ENCODE peak calls at places on chromosomes 3 and 15, in eight cellular contexts. One of them, this sample, is unnamed. For H3K4me1, the result is how much of the 10 kb centered on the place peaks cover.

GRCh38 chr15:48409623-48410022 is 78.4 kb downstream of the DUT start:
- DNase-seq in lung: no peak
- DNase-seq in astrocyte: no peak
- DNase-seq in aorta: no peak
- DNase-seq in uterus: no peak
- DNase-seq in HCT116: no peak
- DNase-seq in A549: no peak
- DNase-seq in esophagus squamous epithelium: no peak
- DNase-seq in this sample: no peak

GRCh38 chr15:58463815-58464697 is 32.3 kb downstream of the LIPC start:
- DNase-seq in lung: no peak
- DNase-seq in astrocyte: peak
- DNase-seq in aorta: no peak
- DNase-seq in uterus: no peak
- DNase-seq in HCT116: no peak
- DNase-seq in A549: no peak
- DNase-seq in esophagus squamous epithelium: no peak
- DNase-seq in this sample: no peak

GRCh38 chr3:50164481-50164880 is 9.4 kb downstream of the SEMA3F start:
- DNase-seq in lung: no peak
- DNase-seq in astrocyte: no peak
- DNase-seq in aorta: no peak
- DNase-seq in uterus: no peak
- DNase-seq in HCT116: no peak
- DNase-seq in A549: no peak
- DNase-seq in esophagus squamous epithelium: no peak
- DNase-seq in this sample: no peak

GRCh38 chr3:117348881-117349280 is 639.3 kb downstream of the TUSC7 start:
- DNase-seq in lung: no peak
- DNase-seq in astrocyte: no peak
- DNase-seq in aorta: no peak
- DNase-seq in uterus: no peak
- DNase-seq in HCT116: no peak
- DNase-seq in A549: no peak
- DNase-seq in esophagus squamous epithelium: no peak
- DNase-seq in this sample: no peak

GRCh38 chr3:79230254-79230653 is 537.5 kb downstream of the ROBO1 start:
- DNase-seq in lung: no peak
- DNase-seq in astrocyte: no peak
- DNase-seq in aorta: no peak
- DNase-seq in uterus: no peak
- DNase-seq in HCT116: no peak
- DNase-seq in A549: no peak
- DNase-seq in esophagus squamous epithelium: no peak
- DNase-seq in this sample: no peak

GRCh38 chr15:24627443-24627842 is 48.1 kb upstream of the NPAP1 start:
- DNase-seq in lung: no peak
- DNase-seq in astrocyte: no peak
- DNase-seq in aorta: no peak
- DNase-seq in uterus: no peak
- DNase-seq in HCT116: no peak
- DNase-seq in A549: no peak
- DNase-seq in esophagus squamous epithelium: no peak
- DNase-seq in this sample: no peak

GRCh38 chr3:16069149-16069922 is 105.1 kb upstream of the GALNT15 start:
- DNase-seq in lung: no peak
- DNase-seq in astrocyte: peak
- DNase-seq in aorta: no peak
- DNase-seq in uterus: no peak
- DNase-seq in HCT116: no peak
- DNase-seq in A549: peak
- DNase-seq in esophagus squamous epithelium: no peak
- DNase-seq in this sample: no peak

GRCh38 chr3:134644731-134645514 is 5.9 kb downstream of the KY start:
- DNase-seq in lung: no peak
- DNase-seq in astrocyte: no peak
- DNase-seq in aorta: no peak
- DNase-seq in uterus: no peak
- DNase-seq in HCT116: no peak
- DNase-seq in A549: no peak
- DNase-seq in esophagus squamous epithelium: no peak
- DNase-seq in this sample: peak

GRCh38 chr3:151468284-151468917 is 7.5 kb upstream of the IGSF10 start:
- DNase-seq in lung: peak
- DNase-seq in astrocyte: peak
- DNase-seq in aorta: no peak
- DNase-seq in uterus: no peak
- DNase-seq in HCT116: peak
- DNase-seq in A549: peak
- DNase-seq in esophagus squamous epithelium: no peak
- DNase-seq in this sample: no peak

GRCh38 chr15:66783327-66784124 is 81.5 kb downstream of the SMAD6 start:
- DNase-seq in lung: no peak
- DNase-seq in astrocyte: peak
- DNase-seq in aorta: peak
- DNase-seq in uterus: no peak
- DNase-seq in HCT116: no peak
- DNase-seq in A549: no peak
- DNase-seq in esophagus squamous epithelium: no peak
- DNase-seq in this sample: no peak

GRCh38 chr3:25511972-25512721 is 84.1 kb downstream of the RARB start:
- DNase-seq in lung: no peak
- DNase-seq in astrocyte: no peak
- DNase-seq in aorta: no peak
- DNase-seq in uterus: no peak
- DNase-seq in HCT116: no peak
- DNase-seq in A549: no peak
- DNase-seq in esophagus squamous epithelium: no peak
- DNase-seq in this sample: no peak

GRCh38 chr3:16784958-16785357 is 99.8 kb upstream of the PLCL2 start:
- DNase-seq in lung: no peak
- DNase-seq in astrocyte: no peak
- DNase-seq in aorta: no peak
- DNase-seq in uterus: no peak
- DNase-seq in HCT116: no peak
- DNase-seq in A549: no peak
- DNase-seq in esophagus squamous epithelium: no peak
- DNase-seq in this sample: no peak

GRCh38 chr15:60101416-60101815 is 97.3 kb downstream of the FOXB1 start:
- DNase-seq in lung: no peak
- DNase-seq in astrocyte: no peak
- DNase-seq in aorta: no peak
- DNase-seq in uterus: no peak
- DNase-seq in HCT116: no peak
- DNase-seq in A549: no peak
- DNase-seq in esophagus squamous epithelium: no peak
- DNase-seq in this sample: no peak

GRCh38 chr3:150230037-150230436 is 178.1 kb upstream of the TSC22D2 start:
- DNase-seq in lung: no peak
- DNase-seq in astrocyte: no peak
- DNase-seq in aorta: no peak
- DNase-seq in uterus: no peak
- DNase-seq in HCT116: no peak
- DNase-seq in A549: no peak
- DNase-seq in esophagus squamous epithelium: no peak
- DNase-seq in this sample: no peak

GRCh38 chr15:74584779-74585178 is 30.9 kb upstream of the CLK3 start:
- DNase-seq in lung: no peak
- DNase-seq in astrocyte: no peak
- DNase-seq in aorta: peak
- DNase-seq in uterus: no peak
- DNase-seq in HCT116: no peak
- DNase-seq in A549: no peak
- DNase-seq in esophagus squamous epithelium: no peak
- DNase-seq in this sample: no peak

GRCh38 chr15:31091531-31091930 is 10.0 kb downstream of the TRPM1 start:
- DNase-seq in lung: no peak
- DNase-seq in astrocyte: peak
- DNase-seq in aorta: no peak
- DNase-seq in uterus: no peak
- DNase-seq in HCT116: no peak
- DNase-seq in A549: no peak
- DNase-seq in esophagus squamous epithelium: no peak
- DNase-seq in this sample: no peak

GRCh38 chr3:156898296-156898880 is 72.2 kb downstream of the LEKR1 start:
- DNase-seq in lung: no peak
- DNase-seq in astrocyte: peak
- DNase-seq in aorta: no peak
- DNase-seq in uterus: no peak
- DNase-seq in HCT116: no peak
- DNase-seq in A549: no peak
- DNase-seq in esophagus squamous epithelium: no peak
- DNase-seq in this sample: no peak

GRCh38 chr3:182233957-182234356 is 522.2 kb downstream of the SOX2 start:
- DNase-seq in lung: no peak
- DNase-seq in astrocyte: no peak
- DNase-seq in aorta: no peak
- DNase-seq in uterus: no peak
- DNase-seq in HCT116: no peak
- DNase-seq in A549: no peak
- DNase-seq in esophagus squamous epithelium: no peak
- DNase-seq in this sample: no peak

GRCh38 chr3:181709537-181710279 is 2.0 kb upstream of the SOX2 start:
- DNase-seq in lung: peak
- DNase-seq in astrocyte: peak
- DNase-seq in aorta: peak
- DNase-seq in uterus: peak
- DNase-seq in HCT116: peak
- DNase-seq in A549: no peak
- DNase-seq in esophagus squamous epithelium: no peak
- DNase-seq in this sample: peak

GRCh38 chr3:124834723-124835718 is 52.1 kb downstream of the ITGB5 start:
- DNase-seq in lung: no peak
- DNase-seq in astrocyte: peak
- DNase-seq in aorta: no peak
- DNase-seq in uterus: peak
- DNase-seq in HCT116: peak
- DNase-seq in A549: peak
- DNase-seq in esophagus squamous epithelium: no peak
- DNase-seq in this sample: peak

GRCh38 chr3:134150476-134150875 is 100.2 kb downstream of the RYK start:
- DNase-seq in lung: no peak
- DNase-seq in astrocyte: no peak
- DNase-seq in aorta: no peak
- DNase-seq in uterus: peak
- DNase-seq in HCT116: no peak
- DNase-seq in A549: no peak
- DNase-seq in esophagus squamous epithelium: no peak
- DNase-seq in this sample: no peak

GRCh38 chr3:43086460-43087165 is 19.3 kb downstream of the POMGNT2 start:
- DNase-seq in lung: no peak
- DNase-seq in astrocyte: peak
- DNase-seq in aorta: no peak
- DNase-seq in uterus: peak
- DNase-seq in HCT116: no peak
- DNase-seq in A549: no peak
- DNase-seq in esophagus squamous epithelium: no peak
- DNase-seq in this sample: no peak
- H3K4me1 ChIP-seq in lung: under half
- H3K4me1 ChIP-seq in astrocyte: under half
- H3K4me1 ChIP-seq in aorta: under half
- H3K4me1 ChIP-seq in uterus: under half
- H3K4me1 ChIP-seq in HCT116: under half
- H3K4me1 ChIP-seq in A549: under half
- H3K4me1 ChIP-seq in esophagus squamous epithelium: under half
- H3K4me1 ChIP-seq in this sample: under half

GRCh38 chr3:194730369-194730768 is 44.7 kb downstream of the FAM43A start:
- DNase-seq in lung: peak
- DNase-seq in astrocyte: no peak
- DNase-seq in aorta: no peak
- DNase-seq in uterus: no peak
- DNase-seq in HCT116: no peak
- DNase-seq in A549: no peak
- DNase-seq in esophagus squamous epithelium: no peak
- DNase-seq in this sample: no peak

GRCh38 chr3:194727435-194728128 is 41.9 kb downstream of the FAM43A start:
- DNase-seq in lung: no peak
- DNase-seq in astrocyte: no peak
- DNase-seq in aorta: no peak
- DNase-seq in uterus: no peak
- DNase-seq in HCT116: no peak
- DNase-seq in A549: no peak
- DNase-seq in esophagus squamous epithelium: no peak
- DNase-seq in this sample: no peak

GRCh38 chr3:194731496-194732073 is 45.9 kb downstream of the FAM43A start:
- DNase-seq in lung: no peak
- DNase-seq in astrocyte: no peak
- DNase-seq in aorta: no peak
- DNase-seq in uterus: no peak
- DNase-seq in HCT116: no peak
- DNase-seq in A549: no peak
- DNase-seq in esophagus squamous epithelium: no peak
- DNase-seq in this sample: no peak

GRCh38 chr3:194732617-194733016 is 46.9 kb downstream of the FAM43A start:
- DNase-seq in lung: no peak
- DNase-seq in astrocyte: no peak
- DNase-seq in aorta: no peak
- DNase-seq in uterus: no peak
- DNase-seq in HCT116: no peak
- DNase-seq in A549: no peak
- DNase-seq in esophagus squamous epithelium: no peak
- DNase-seq in this sample: no peak

DNA sequence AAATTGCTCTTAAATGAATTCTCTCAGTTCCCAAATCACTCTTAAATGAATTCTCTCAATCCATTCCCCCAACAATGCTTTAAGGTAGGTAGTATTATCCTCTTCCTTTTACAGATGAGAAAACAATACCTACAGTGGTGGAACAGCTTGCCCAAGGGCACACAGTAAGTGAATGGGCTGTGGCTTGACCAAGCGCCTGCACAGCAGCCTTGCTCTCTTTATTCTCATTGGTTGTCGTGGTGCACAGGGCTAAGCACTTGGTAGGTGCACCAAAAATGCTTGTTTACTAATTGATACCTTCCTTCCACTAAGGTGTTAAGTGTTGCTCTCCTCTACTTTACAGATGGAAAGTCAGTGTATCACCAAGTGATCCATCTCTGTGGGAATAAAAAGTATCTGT is 43.3 kb downstream of the FAM43A start:
- DNase-seq in lung: no peak
- DNase-seq in astrocyte: no peak
- DNase-seq in aorta: no peak
- DNase-seq in uterus: no peak
- DNase-seq in HCT116: no peak
- DNase-seq in A549: no peak
- DNase-seq in esophagus squamous epithelium: no peak
- DNase-seq in this sample: no peak
- H3K27ac ChIP-seq in lung: no peak
- H3K27ac ChIP-seq in astrocyte: no peak
- H3K27ac ChIP-seq in aorta: no peak
- H3K27ac ChIP-seq in uterus: no peak
- H3K27ac ChIP-seq in HCT116: no peak
- H3K27ac ChIP-seq in A549: no peak
- H3K27ac ChIP-seq in esophagus squamous epithelium: no peak
- H3K27ac ChIP-seq in this sample: no peak

GRCh38 chr3:155079795-155080546 is at the start of gene MME:
- DNase-seq in lung: no peak
- DNase-seq in astrocyte: peak
- DNase-seq in aorta: peak
- DNase-seq in uterus: no peak
- DNase-seq in HCT116: no peak
- DNase-seq in A549: no peak
- DNase-seq in esophagus squamous epithelium: no peak
- DNase-seq in this sample: peak
- H3K4me3 ChIP-seq in lung: peak
- H3K4me3 ChIP-seq in astrocyte: peak
- H3K4me3 ChIP-seq in aorta: peak
- H3K4me3 ChIP-seq in uterus: peak
- H3K4me3 ChIP-seq in HCT116: no peak
- H3K4me3 ChIP-seq in A549: peak
- H3K4me3 ChIP-seq in esophagus squamous epithelium: peak
- H3K4me3 ChIP-seq in this sample: peak

GRCh38 chr3:123432832-123433523 is 15.9 kb downstream of the ADCY5 start:
- DNase-seq in lung: no peak
- DNase-seq in astrocyte: no peak
- DNase-seq in aorta: no peak
- DNase-seq in uterus: no peak
- DNase-seq in HCT116: no peak
- DNase-seq in A549: no peak
- DNase-seq in esophagus squamous epithelium: no peak
- DNase-seq in this sample: no peak
- H3K4me1 ChIP-seq in lung: under half
- H3K4me1 ChIP-seq in astrocyte: under half
- H3K4me1 ChIP-seq in aorta: under half
- H3K4me1 ChIP-seq in uterus: under half
- H3K4me1 ChIP-seq in HCT116: under half
- H3K4me1 ChIP-seq in A549: under half
- H3K4me1 ChIP-seq in esophagus squamous epithelium: under half
- H3K4me1 ChIP-seq in this sample: under half

This sample was measured in right cardiac atrium.